ENCODE peak calls at places on chromosomes 3 and 15, in seven cellular contexts. One of them, this sample, is unnamed.

GRCh38 chr3:126367316-126367805 is 10.2 kb upstream of the KLF15 start:
- DNase-seq in testis: no peak
- DNase-seq in A549: no peak
- DNase-seq in spleen: peak; percentile 56
- DNase-seq in IMR-90: no peak
- DNase-seq in breast epithelium: no peak
- DNase-seq in transverse colon: no peak
- DNase-seq in this sample: no peak

GRCh38 chr3:98984024-98984423 is 82.5 kb upstream of the DCBLD2 start:
- DNase-seq in testis: no peak
- DNase-seq in breast epithelium: no peak
- DNase-seq in IMR-90: no peak
- DNase-seq in transverse colon: no peak
- DNase-seq in A549: no peak
- DNase-seq in spleen: no peak
- DNase-seq in this sample: no peak

GRCh38 chr3:115788921-115789470 is 165.7 kb downstream of the GAP43 start:
- DNase-seq in A549: peak; percentile 21
- DNase-seq in transverse colon: no peak
- DNase-seq in spleen: no peak
- DNase-seq in breast epithelium: no peak
- DNase-seq in testis: no peak
- DNase-seq in IMR-90: peak; percentile 92
- DNase-seq in this sample: no peak

GRCh38 chr3:74756586-74756985 is 142.1 kb upstream of the CNTN3 start:
- DNase-seq in spleen: no peak
- DNase-seq in IMR-90: no peak
- DNase-seq in testis: no peak
- DNase-seq in A549: no peak
- DNase-seq in breast epithelium: no peak
- DNase-seq in transverse colon: no peak
- DNase-seq in this sample: no peak

GRCh38 chr15:29945943-29946591 is 123.8 kb upstream of the TJP1 start:
- DNase-seq in spleen: no peak
- DNase-seq in transverse colon: no peak
- DNase-seq in testis: no peak
- DNase-seq in A549: no peak
- DNase-seq in IMR-90: peak; percentile 58
- DNase-seq in breast epithelium: no peak
- DNase-seq in this sample: no peak

GRCh38 chr15:51830279-51830806 is 890 bp downstream of the TMOD3 start:
- DNase-seq in breast epithelium: no peak
- DNase-seq in IMR-90: peak; percentile 51
- DNase-seq in transverse colon: no peak
- DNase-seq in spleen: no peak
- DNase-seq in A549: no peak
- DNase-seq in testis: peak; percentile 38
- DNase-seq in this sample: no peak

GRCh38 chr3:159669024-159669476 is 319.6 kb upstream of the IL12A start:
- DNase-seq in spleen: no peak
- DNase-seq in testis: no peak
- DNase-seq in IMR-90: peak; percentile 85
- DNase-seq in breast epithelium: no peak
- DNase-seq in transverse colon: no peak
- DNase-seq in A549: peak; percentile 62
- DNase-seq in this sample: no peak

GRCh38 chr3:1087066-1087555 is 5.7 kb upstream of the CNTN6 start:
- DNase-seq in spleen: no peak
- DNase-seq in testis: no peak
- DNase-seq in A549: no peak
- DNase-seq in IMR-90: peak; percentile 52
- DNase-seq in transverse colon: no peak
- DNase-seq in breast epithelium: peak; percentile 53
- DNase-seq in this sample: no peak

GRCh38 chr15:34275154-34275553 is 50.3 kb downstream of the EMC4 start:
- DNase-seq in testis: no peak
- DNase-seq in transverse colon: no peak
- DNase-seq in IMR-90: peak; percentile 58
- DNase-seq in breast epithelium: no peak
- DNase-seq in A549: no peak
- DNase-seq in spleen: no peak
- DNase-seq in this sample: no peak

GRCh38 chr3:61154788-61155187 is 96.5 kb downstream of the FHIT start:
- DNase-seq in spleen: no peak
- DNase-seq in testis: peak; percentile 39
- DNase-seq in transverse colon: no peak
- DNase-seq in IMR-90: no peak
- DNase-seq in breast epithelium: no peak
- DNase-seq in A549: no peak
- DNase-seq in this sample: no peak

GRCh38 chr15:38878946-38879345 is 314.3 kb upstream of the RASGRP1 start:
- DNase-seq in A549: no peak
- DNase-seq in IMR-90: no peak
- DNase-seq in breast epithelium: no peak
- DNase-seq in transverse colon: no peak
- DNase-seq in spleen: no peak
- DNase-seq in testis: no peak
- DNase-seq in this sample: no peak

GRCh38 chr15:79897701-79898113 is 893 bp upstream of the MTHFS start:
- DNase-seq in IMR-90: no peak
- DNase-seq in testis: no peak
- DNase-seq in breast epithelium: no peak
- DNase-seq in A549: no peak
- DNase-seq in transverse colon: no peak
- DNase-seq in spleen: no peak
- DNase-seq in this sample: no peak

GRCh38 chr3:171351676-171352075 is 108.5 kb downstream of the TNIK start:
- DNase-seq in spleen: no peak
- DNase-seq in IMR-90: peak; percentile 92
- DNase-seq in breast epithelium: no peak
- DNase-seq in testis: no peak
- DNase-seq in transverse colon: no peak
- DNase-seq in A549: no peak
- DNase-seq in this sample: no peak

GRCh38 chr15:70466305-70466704 is 297.1 kb downstream of the UACA start:
- DNase-seq in breast epithelium: no peak
- DNase-seq in spleen: peak; percentile 25
- DNase-seq in A549: no peak
- DNase-seq in transverse colon: no peak
- DNase-seq in testis: no peak
- DNase-seq in IMR-90: no peak
- DNase-seq in this sample: no peak

GRCh38 chr3:56775356-56775914 is 26.3 kb downstream of the ARHGEF3 start:
- DNase-seq in transverse colon: no peak
- DNase-seq in breast epithelium: no peak
- DNase-seq in A549: no peak
- DNase-seq in testis: no peak
- DNase-seq in spleen: no peak
- DNase-seq in IMR-90: no peak
- DNase-seq in this sample: no peak

GRCh38 chr3:126348308-126348920 is 8.8 kb downstream of the KLF15 start:
- DNase-seq in transverse colon: no peak
- DNase-seq in spleen: peak; percentile 46
- DNase-seq in testis: peak; percentile 12
- DNase-seq in IMR-90: no peak
- DNase-seq in breast epithelium: no peak
- DNase-seq in A549: no peak
- DNase-seq in this sample: no peak

GRCh38 chr3:34934660-34935059 is 704.7 kb upstream of the ARPP21 start:
- DNase-seq in IMR-90: no peak
- DNase-seq in testis: no peak
- DNase-seq in A549: no peak
- DNase-seq in transverse colon: no peak
- DNase-seq in spleen: no peak
- DNase-seq in breast epithelium: no peak
- DNase-seq in this sample: no peak

GRCh38 chr3:16335772-16336621 is 71.0 kb downstream of the OXNAD1 start:
- DNase-seq in testis: no peak
- DNase-seq in IMR-90: no peak
- DNase-seq in breast epithelium: no peak
- DNase-seq in spleen: no peak
- DNase-seq in transverse colon: no peak
- DNase-seq in A549: no peak
- DNase-seq in this sample: peak; percentile 44

GRCh38 chr15:71822890-71823289 is 12.5 kb downstream of the NR2E3 start:
- DNase-seq in breast epithelium: no peak
- DNase-seq in A549: no peak
- DNase-seq in transverse colon: no peak
- DNase-seq in testis: no peak
- DNase-seq in IMR-90: no peak
- DNase-seq in spleen: no peak
- DNase-seq in this sample: no peak

GRCh38 chr15:71823801-71824200 is 13.4 kb downstream of the NR2E3 start:
- DNase-seq in IMR-90: no peak
- DNase-seq in transverse colon: no peak
- DNase-seq in spleen: no peak
- DNase-seq in A549: no peak
- DNase-seq in testis: no peak
- DNase-seq in breast epithelium: no peak
- DNase-seq in this sample: no peak

GRCh38 chr15:71821547-71822129 is 11.3 kb downstream of the NR2E3 start:
- DNase-seq in testis: no peak
- DNase-seq in breast epithelium: no peak
- DNase-seq in IMR-90: no peak
- DNase-seq in transverse colon: no peak
- DNase-seq in spleen: no peak
- DNase-seq in A549: no peak
- DNase-seq in this sample: no peak

GRCh38 chr15:71817351-71817750 is 7.0 kb downstream of the NR2E3 start:
- DNase-seq in IMR-90: no peak
- DNase-seq in testis: no peak
- DNase-seq in spleen: no peak
- DNase-seq in transverse colon: no peak
- DNase-seq in breast epithelium: no peak
- DNase-seq in A549: no peak
- DNase-seq in this sample: no peak

GRCh38 chr15:71820127-71820526 is 9.8 kb downstream of the NR2E3 start:
- DNase-seq in spleen: no peak
- DNase-seq in transverse colon: no peak
- DNase-seq in breast epithelium: no peak
- DNase-seq in IMR-90: no peak
- DNase-seq in testis: no peak
- DNase-seq in A549: no peak
- DNase-seq in this sample: no peak
- H3K9me3 ChIP-seq in spleen: peaks cover 7% of the 10 kb centered on the region
- H3K9me3 ChIP-seq in transverse colon: peaks cover 36% of the 10 kb centered on the region
- H3K9me3 ChIP-seq in breast epithelium: peaks cover 12% of the 10 kb centered on the region
- H3K9me3 ChIP-seq in IMR-90: peaks cover 35% of the 10 kb centered on the region
- H3K9me3 ChIP-seq in testis: no peaks in the 10 kb centered on the region
- H3K9me3 ChIP-seq in A549: peaks cover 66% of the 10 kb centered on the region
- H3K9me3 ChIP-seq in this sample: no peaks in the 10 kb centered on the region

GRCh38 chr3:49158792-49159191 is 7.3 kb downstream of the CCDC71 start:
- DNase-seq in IMR-90: no peak
- DNase-seq in A549: no peak
- DNase-seq in breast epithelium: no peak
- DNase-seq in spleen: no peak
- DNase-seq in transverse colon: no peak
- DNase-seq in testis: no peak
- DNase-seq in this sample: no peak

GRCh38 chr3:49162751-49163419 is 3.2 kb downstream of the CCDC71 start:
- DNase-seq in spleen: no peak
- DNase-seq in breast epithelium: no peak
- DNase-seq in transverse colon: no peak
- DNase-seq in testis: no peak
- DNase-seq in IMR-90: no peak
- DNase-seq in A549: no peak
- DNase-seq in this sample: no peak

GRCh38 chr3:49163609-49164008 is 2.5 kb downstream of the CCDC71 start:
- DNase-seq in IMR-90: no peak
- DNase-seq in testis: no peak
- DNase-seq in breast epithelium: no peak
- DNase-seq in A549: no peak
- DNase-seq in transverse colon: no peak
- DNase-seq in spleen: no peak
- DNase-seq in this sample: no peak

GRCh38 chr3:49161197-49161596 is 4.9 kb downstream of the CCDC71 start:
- DNase-seq in A549: no peak
- DNase-seq in transverse colon: no peak
- DNase-seq in spleen: no peak
- DNase-seq in breast epithelium: no peak
- DNase-seq in testis: no peak
- DNase-seq in IMR-90: no peak
- DNase-seq in this sample: no peak

GRCh38 chr3:49161808-49162530 is 4.2 kb downstream of the CCDC71 start:
- DNase-seq in A549: no peak
- DNase-seq in breast epithelium: no peak
- DNase-seq in testis: no peak
- DNase-seq in spleen: no peak
- DNase-seq in IMR-90: no peak
- DNase-seq in transverse colon: no peak
- DNase-seq in this sample: no peak
- TF ChIP-seq POLR2A in A549: no peak
- TF ChIP-seq POLR2A in breast epithelium: no peak
- TF ChIP-seq POLR2A in testis: no peak
- TF ChIP-seq POLR2A in spleen: no peak
- TF ChIP-seq POLR2A in IMR-90: no peak
- TF ChIP-seq POLR2A in transverse colon: no peak
- TF ChIP-seq POLR2A in this sample: no peak

GRCh38 chr3:155535098-155535497 is 209.8 kb downstream of the PLCH1 start:
- DNase-seq in A549: no peak
- DNase-seq in breast epithelium: no peak
- DNase-seq in transverse colon: no peak
- DNase-seq in testis: no peak
- DNase-seq in IMR-90: no peak
- DNase-seq in spleen: no peak
- DNase-seq in this sample: no peak
- H3K9me3 ChIP-seq in A549: no peaks in the 10 kb centered on the region
- H3K9me3 ChIP-seq in breast epithelium: peaks cover 8% of the 10 kb centered on the region
- H3K9me3 ChIP-seq in transverse colon: no peaks in the 10 kb centered on the region
- H3K9me3 ChIP-seq in testis: no peaks in the 10 kb centered on the region
- H3K9me3 ChIP-seq in IMR-90: peaks cover 7% of the 10 kb centered on the region
- H3K9me3 ChIP-seq in spleen: no peaks in the 10 kb centered on the region
- H3K9me3 ChIP-seq in this sample: no peaks in the 10 kb centered on the region

DNA sequence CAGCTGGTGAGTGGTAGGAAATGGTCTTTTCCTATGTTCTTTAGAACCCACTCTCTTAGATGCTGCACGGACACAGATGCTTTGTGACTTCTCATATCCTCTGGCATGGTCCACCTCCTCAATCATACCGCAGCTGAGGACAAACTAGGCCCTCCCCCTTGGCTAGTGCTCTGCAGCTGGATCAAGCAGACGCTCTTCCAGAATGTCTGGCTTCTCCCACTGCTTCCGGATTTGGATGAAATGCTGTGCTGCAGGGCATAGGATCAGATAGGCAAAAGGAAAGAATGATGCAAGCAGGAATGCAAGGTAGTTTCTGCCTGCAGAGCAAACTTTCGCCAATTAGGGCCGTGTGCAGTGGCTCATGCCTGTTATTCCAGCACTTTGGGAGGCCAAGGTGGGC is 75.7 kb upstream of the SLC4A7 start:
- DNase-seq in A549: no peak
- DNase-seq in breast epithelium: no peak
- DNase-seq in spleen: no peak
- DNase-seq in transverse colon: no peak
- DNase-seq in IMR-90: peak; percentile 88
- DNase-seq in testis: no peak
- DNase-seq in this sample: no peak
- TF ChIP-seq POLR2A in A549: no peak
- TF ChIP-seq POLR2A in breast epithelium: no peak
- TF ChIP-seq POLR2A in spleen: no peak
- TF ChIP-seq POLR2A in transverse colon: no peak
- TF ChIP-seq POLR2A in IMR-90: no peak
- TF ChIP-seq POLR2A in testis: no peak
- TF ChIP-seq POLR2A in this sample: no peak

GRCh38 chr15:35484231-35484945 is 61.6 kb downstream of the DPH6 start:
- DNase-seq in breast epithelium: no peak
- DNase-seq in testis: no peak
- DNase-seq in IMR-90: no peak
- DNase-seq in spleen: no peak
- DNase-seq in A549: no peak
- DNase-seq in transverse colon: no peak
- DNase-seq in this sample: no peak
- H3K9me3 ChIP-seq in breast epithelium: peaks cover 19% of the 10 kb centered on the region
- H3K9me3 ChIP-seq in testis: no peaks in the 10 kb centered on the region
- H3K9me3 ChIP-seq in IMR-90: peaks cover 6% of the 10 kb centered on the region
- H3K9me3 ChIP-seq in spleen: peaks cover 6% of the 10 kb centered on the region
- H3K9me3 ChIP-seq in A549: peaks cover 17% of the 10 kb centered on the region
- H3K9me3 ChIP-seq in transverse colon: peaks cover 17% of the 10 kb centered on the region
- H3K9me3 ChIP-seq in this sample: peaks cover 4% of the 10 kb centered on the region